ENCODE peak calls at places on chromosomes 4 and X, in four cellular contexts. D is lower lobe of right lung, H is ovary, K is esophagus muscularis mucosa. T is an unnamed sample. For H3K9me3, the result is how much of the 10 kb centered on the place peaks cover.

GRCh38 chr4:93897559-93897958 is 69.0 kb downstream of the ATOH1 start:
- DNase-seq in D (no peak), H (no peak), K (no peak), T (no peak)

GRCh38 chr4:119139316-119139715 is 3.7 kb downstream of the MYOZ2 start:
- DNase-seq in D (no peak), H (no peak), K (no peak), T (no peak)

GRCh38 chr4:6824772-6825402 is 42.4 kb downstream of the KIAA0232 start:
- DNase-seq in D (no peak), H (no peak), K (no peak), T (no peak)

GRCh38 chr4:38765391-38765790 is 17.4 kb downstream of the TLR10 start:
- DNase-seq in D (no peak), H (no peak), K (no peak), T (no peak)

GRCh38 chrX:26100421-26100920 is 37.7 kb upstream of the MAGEB18 start:
- DNase-seq in D (no peak), H (no peak), K (no peak), T (peak)

GRCh38 chr4:6272863-6273660 is 3.4 kb downstream of the WFS1 start:
- DNase-seq in D (peak), H (peak), K (no peak), T (peak)

GRCh38 chrX:136115124-136115908 is 32.0 kb upstream of the FHL1 start:
- DNase-seq in D (no peak), H (no peak), K (no peak), T (no peak)

GRCh38 chrX:129706395-129707072 is 32.2 kb upstream of the XPNPEP2 start:
- DNase-seq in D (no peak), H (no peak), K (no peak), T (no peak)

GRCh38 chr4:143438710-143439109 is 74.8 kb upstream of the SMARCA5 start:
- DNase-seq in D (no peak), H (no peak), K (no peak), T (no peak)

GRCh38 chrX:120749141-120749846 is 119.4 kb upstream of the C1GALT1C1 start:
- DNase-seq in D (no peak), H (no peak), K (no peak), T (no peak)

GRCh38 chr4:185559913-185560281 is 24.6 kb upstream of the PDLIM3 start:
- DNase-seq in D (no peak), H (no peak), K (no peak), T (peak)

GRCh38 chrX:12789976-12790375 is 1.2 kb upstream of the PRPS2 start:
- DNase-seq in D (no peak), H (no peak), K (no peak), T (no peak)

GRCh38 chrX:100931218-100931924 is 2.7 kb upstream of the XKRX start:
- DNase-seq in D (no peak), H (no peak), K (no peak), T (no peak)

GRCh38 chrX:103234869-103235268 is 20.0 kb downstream of the BEX4 start:
- DNase-seq in D (no peak), H (no peak), K (no peak), T (no peak)

GRCh38 chr4:2042947-2043395 is 16.2 kb upstream of the NAT8L start:
- DNase-seq in D (no peak), H (no peak), K (no peak), T (no peak)

GRCh38 chr4:23022032-23022431 is 329.3 kb downstream of the GBA3 start:
- DNase-seq in D (no peak), H (no peak), K (no peak), T (no peak)

GRCh38 chr4:83170952-83171399 is 56.4 kb upstream of the PLAC8 start:
- DNase-seq in D (no peak), H (no peak), K (no peak), T (no peak)

GRCh38 chrX:40891798-40892197 is 156.5 kb upstream of the MED14 start:
- DNase-seq in D (no peak), H (no peak), K (no peak), T (no peak)

GRCh38 chrX:153946910-153947769 is 2.7 kb upstream of the RENBP start:
- DNase-seq in D (peak), H (peak), K (no peak), T (peak)

GRCh38 chr4:56511098-56511497 is 5.5 kb downstream of the ARL9 start:
- DNase-seq in D (no peak), H (no peak), K (no peak), T (no peak)

GRCh38 chr4:85595796-85596559 is 121.0 kb downstream of the ARHGAP24 start:
- DNase-seq in D (no peak), H (peak), K (no peak), T (no peak)

GRCh38 chr4:145097331-145097820 is 620 bp downstream of the ANAPC10 start:
- DNase-seq in D (no peak), H (no peak), K (no peak), T (no peak)

GRCh38 chr4:94489075-94489474 is 37.3 kb downstream of the PDLIM5 start:
- DNase-seq in D (no peak), H (no peak), K (no peak), T (no peak)

GRCh38 chrX:154123241-154124219 is 20.5 kb upstream of the OPN1LW start:
- DNase-seq in D (peak), H (no peak), K (no peak), T (no peak)

GRCh38 chr4:40971346-40971745 is 221.6 kb downstream of the NSUN7 start:
- DNase-seq in D (no peak), H (no peak), K (no peak), T (no peak)

GRCh38 chr4:77001907-77002306 is 52.4 kb downstream of the SEPTIN11 start:
- DNase-seq in D (no peak), H (no peak), K (peak), T (no peak)

GRCh38 chr4:15451866-15452765 is 17.6 kb upstream of the CC2D2A start:
- DNase-seq in D (no peak), H (no peak), K (peak), T (no peak)

GRCh38 chr4:56148428-56148827 is 199.7 kb downstream of the CEP135 start:
- DNase-seq in D (no peak), H (no peak), K (peak), T (no peak)

GRCh38 chr4:60757986-60758385 is 442.1 kb upstream of the ADGRL3 start:
- DNase-seq in D (no peak), H (no peak), K (no peak), T (no peak)

GRCh38 chr4:123587983-123588494 is 191.4 kb downstream of the SPRY1 start:
- DNase-seq in D (no peak), H (no peak), K (no peak), T (no peak)

GRCh38 chrX:66142351-66142750 is 21.7 kb upstream of the HEPH start:
- DNase-seq in D (no peak), H (no peak), K (no peak), T (no peak)

GRCh38 chr4:6963139-6963611 is 53.5 kb downstream of the TBC1D14 start:
- DNase-seq in D (no peak), H (no peak), K (peak), T (no peak)

GRCh38 chr4:2408976-2409375 is 9.5 kb downstream of the ZFYVE28 start:
- DNase-seq in D (no peak), H (no peak), K (no peak), T (no peak)

GRCh38 chr4:13783800-13784411 is 156.4 kb upstream of the BOD1L1 start:
- DNase-seq in D (no peak), H (no peak), K (no peak), T (no peak)

DNA sequence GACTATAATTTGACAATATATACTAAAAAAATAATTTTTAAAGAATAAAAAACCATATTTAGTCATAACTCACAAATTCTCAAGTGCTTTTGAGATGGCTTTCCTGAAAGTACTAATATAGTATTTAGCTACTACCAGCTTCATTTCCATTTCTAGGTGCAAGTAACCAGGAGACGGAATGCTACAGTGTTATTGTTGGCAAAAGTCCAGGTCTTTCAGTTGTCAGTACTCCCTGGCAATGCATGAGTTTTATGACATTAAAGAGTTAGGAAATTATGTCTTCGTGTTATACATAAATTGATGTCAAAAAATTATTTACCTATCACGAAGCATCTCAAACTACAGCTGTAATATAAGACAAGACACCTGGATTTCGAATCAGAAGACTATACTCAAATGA is 45.0 kb downstream of the TMEM47 start:
- DNase-seq in D (no peak), H (no peak), K (no peak), T (no peak)
- H3K9me3 ChIP-seq in D (under half), H (under half), K (under half), T (under half)

DNA sequence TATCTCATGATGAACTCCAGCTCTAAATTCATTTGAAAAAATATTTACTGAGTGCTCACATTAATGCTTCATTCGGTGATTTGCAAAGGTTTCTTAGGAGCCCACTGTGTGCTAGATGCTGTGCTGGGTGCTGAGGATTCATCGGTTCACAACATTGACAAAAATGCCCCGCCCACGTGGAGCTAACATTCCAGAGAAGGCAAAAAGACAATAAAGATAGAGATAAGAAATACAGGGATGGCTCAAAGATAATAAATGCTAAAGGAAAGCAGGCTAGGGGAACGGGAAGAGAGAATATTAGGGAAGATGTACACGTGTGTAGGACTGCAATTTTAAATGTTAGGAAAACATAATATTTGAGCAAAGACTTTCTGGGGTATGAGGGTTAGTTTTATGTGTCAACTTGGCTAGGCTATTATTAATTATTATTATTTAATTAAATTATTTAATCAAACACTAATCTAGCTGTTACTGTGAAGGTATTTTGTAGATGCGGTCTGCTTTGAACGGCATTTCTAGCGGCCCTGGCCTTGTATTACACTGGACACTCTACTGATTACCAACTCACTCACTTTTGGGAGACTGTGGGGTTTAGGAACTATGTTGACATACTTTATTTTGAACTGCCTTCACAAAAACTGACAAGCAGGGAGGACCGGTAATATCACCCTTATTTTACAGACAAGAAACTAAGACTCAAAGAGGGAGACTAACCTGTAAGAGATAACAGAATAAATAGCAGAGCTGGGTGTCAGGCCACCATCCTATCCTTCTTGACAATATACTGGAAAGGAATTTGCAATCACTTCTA is 61.9 kb upstream of the IRF2 start:
- DNase-seq in D (no peak), H (no peak), K (peak), T (no peak)
- H3K9me3 ChIP-seq in D (under half), H (under half), K (under half), T (under half)

GRCh38 chrX:145751943-145752342 is 65.7 kb upstream of the SLITRK2 start:
- DNase-seq in D (no peak), H (no peak), K (no peak), T (no peak)
- H3K9me3 ChIP-seq in D (under half), H (under half), K (under half), T (under half)

GRCh38 chr4:120685756-120686278 is 236.7 kb downstream of the PRDM5 start:
- DNase-seq in D (no peak), H (no peak), K (no peak), T (no peak)
- H3K9me3 ChIP-seq in D (under half), H (under half), K (under half), T (under half)

GRCh38 chr4:64230709-64231310 is 178.4 kb downstream of the TECRL start:
- DNase-seq in D (no peak), H (no peak), K (no peak), T (no peak)
- H3K9me3 ChIP-seq in D (half or more), H (under half), K (under half), T (under half)

T was measured in WERI-Rb-1.